ENCODE peak calls at places on chromosomes 12 and 14, in nine cellular contexts. G is GM19239; T is lung; O is activated CD8-positive, alpha-beta memory T cell treated with anti-CD3 and anti-CD28 coated beads, Interleukin-2, amount 50 U/mL, for 4 hours; Z is astrocyte of the cerebellum; Y is Calu3; B is AG08396; X is HCEC 1CT; H is G401. A is an unnamed sample.

GRCh38 chr14:73796881-73797539 is 54.6 kb upstream of the PTGR2 start:
- DNase-seq in O (no peak), H (no peak), T (no peak), B (no peak), Y (no peak), G (no peak), X (no peak), Z (no peak), A (no peak)

GRCh38 chr12:75553865-75554555 is 42.6 kb upstream of the KRR1 start:
- DNase-seq in X (no peak), B (no peak), G (no peak), H (no peak), T (no peak), Z (no peak), O (no peak), Y (no peak), A (no peak)

GRCh38 chr14:101709962-101710891 is 51.3 kb upstream of the PPP2R5C start:
- DNase-seq in O (no peak), H (no peak), G (no peak), B (no peak), Z (no peak), Y (peak; percentile 60), X (no peak), T (peak; percentile 23), A (peak; percentile 83)

GRCh38 chr12:12528361-12529092 is 34.1 kb downstream of the DUSP16 start:
- DNase-seq in O (no peak), H (peak; percentile 44), X (no peak), Y (no peak), T (no peak), B (no peak), Z (no peak), G (no peak), A (no peak)

GRCh38 chr14:92252291-92252690 is 70.7 kb upstream of the SLC24A4 start:
- DNase-seq in T (no peak), X (no peak), O (no peak), Z (no peak), B (no peak), Y (no peak), G (no peak), H (peak; percentile 70), A (no peak)

GRCh38 chr14:52391866-52392600 is 77.9 kb downstream of the PTGER2 start:
- DNase-seq in B (no peak), T (no peak), Y (no peak), Z (peak; percentile 75), G (no peak), H (no peak), O (no peak), X (peak; percentile 84), A (peak; percentile 85)

GRCh38 chr12:12983420-12984035 is 16.5 kb downstream of the HEBP1 start:
- DNase-seq in X (peak; percentile 49), Y (peak; percentile 32), H (peak; percentile 68), Z (peak; percentile 37), O (no peak), G (no peak), T (no peak), B (peak; percentile 35), A (no peak)

GRCh38 chr12:123713398-123714301 is 1.5 kb downstream of the ATP6V0A2 start:
- DNase-seq in Z (no peak), B (peak; percentile 20), O (no peak), G (no peak), T (no peak), H (peak; percentile 40), X (no peak), Y (no peak), A (no peak)

GRCh38 chr14:22370084-22370847 is 218.8 kb downstream of the DAD1 start:
- DNase-seq in X (no peak), Z (no peak), O (no peak), T (peak; percentile 85), Y (no peak), G (no peak), H (no peak), B (no peak), A (no peak)

GRCh38 chr12:96371138-96371786 is 29.0 kb downstream of the CDK17 start:
- DNase-seq in Y (no peak), G (no peak), B (no peak), H (no peak), T (no peak), X (no peak), Z (no peak), O (no peak), A (no peak)

GRCh38 chr12:8609061-8609570 is 3.5 kb downstream of the AICDA start:
- DNase-seq in G (peak; percentile 39), B (peak; percentile 64), X (peak; percentile 54), Z (peak; percentile 23), O (no peak), Y (peak; percentile 39), H (peak; percentile 22), T (no peak), A (peak; percentile 81)

GRCh38 chr12:58503731-58504520 is 416.4 kb downstream of the LRIG3 start:
- DNase-seq in O (no peak), G (no peak), H (no peak), T (no peak), X (peak; percentile 61), Z (no peak), Y (no peak), B (no peak), A (no peak)

GRCh38 chr12:51392556-51393237 is 1.5 kb upstream of the GALNT6 start:
- DNase-seq in Y (peak; percentile 16), X (no peak), T (no peak), Z (no peak), H (no peak), G (peak; percentile 46), B (no peak), O (peak; percentile 29), A (no peak)